ENCODE peak calls at places on chromosome 16, in five cellular contexts. J, W, D, M and X are unnamed samples.

GRCh38 chr16:2386990-2387389 is 42.3 kb upstream of the CCNF start:
- DNase-seq in M (no peak), W (no peak), D (no peak), J (no peak), X (peak)

GRCh38 chr16:49452108-49452507 is 78.5 kb downstream of the C16orf78 start:
- DNase-seq in M (no peak), W (no peak), J (no peak), D (no peak), X (no peak)

GRCh38 chr16:68298907-68299515 is 11.7 kb downstream of the SLC7A6OS start:
- DNase-seq in W (peak), M (peak), D (no peak), J (no peak), X (peak)

GRCh38 chr16:71311553-71312158 is 22.5 kb upstream of the CMTR2 start:
- DNase-seq in W (no peak), D (peak), J (peak), M (peak), X (no peak)

GRCh38 chr16:87216148-87216823 is 100.9 kb downstream of the C16orf95 start:
- DNase-seq in J (no peak), W (no peak), D (no peak), M (no peak), X (no peak)

GRCh38 chr16:24062270-24062817 is 193.8 kb upstream of the CACNG3 start:
- DNase-seq in J (no peak), M (no peak), D (no peak), W (no peak), X (no peak)

GRCh38 chr16:75002474-75002873 is 3.6 kb downstream of the ZNRF1 start:
- DNase-seq in D (no peak), M (no peak), J (no peak), W (no peak), X (no peak)

GRCh38 chr16:46918400-46918799 is 34.2 kb downstream of the GPT2 start:
- DNase-seq in W (no peak), M (no peak), D (no peak), J (no peak), X (no peak)

GRCh38 chr16:1048442-1049112 is 24.0 kb upstream of the SSTR5 start:
- DNase-seq in M (peak), J (peak), W (no peak), D (no peak), X (no peak)

GRCh38 chr16:85550422-85551318 is 62.5 kb upstream of the GSE1 start:
- DNase-seq in D (no peak), W (no peak), J (no peak), M (no peak), X (no peak)

GRCh38 chr16:66486773-66487579 is 59.9 kb downstream of the BEAN1 start:
- DNase-seq in M (peak), D (peak), J (peak), W (peak), X (no peak)

GRCh38 chr16:3661311-3661710 is 6.8 kb downstream of the DNASE1 start:
- DNase-seq in M (no peak), W (no peak), D (no peak), J (no peak), X (no peak)

GRCh38 chr16:10876799-10877341 is at the start of gene CIITA:
- DNase-seq in M (peak), W (peak), J (peak), D (peak), X (peak)

GRCh38 chr16:85221810-85222150 is 109.5 kb upstream of the CIBAR2 start:
- DNase-seq in M (no peak), D (no peak), W (no peak), J (no peak), X (no peak)

GRCh38 chr16:89354325-89354724 is 136.0 kb downstream of the ANKRD11 start:
- DNase-seq in J (no peak), M (no peak), D (no peak), W (no peak), X (no peak)

GRCh38 chr16:6483634-6484033 is 849.0 kb upstream of the RBFOX1 start:
- DNase-seq in M (no peak), W (no peak), J (no peak), D (no peak), X (no peak)

GRCh38 chr16:14452066-14452465 is 178.0 kb downstream of the PARN start:
- DNase-seq in W (no peak), M (no peak), D (no peak), J (no peak), X (no peak)

GRCh38 chr16:27728691-27729090 is 178.7 kb downstream of the KATNIP start:
- DNase-seq in D (no peak), M (no peak), J (no peak), W (no peak), X (no peak)

GRCh38 chr16:17395849-17396480 is 74.8 kb downstream of the XYLT1 start:
- DNase-seq in J (no peak), W (no peak), M (no peak), D (no peak), X (no peak)

GRCh38 chr16:77834600-77834963 is 46.2 kb downstream of the VAT1L start:
- DNase-seq in W (peak), J (no peak), D (peak), M (peak), X (no peak)

GRCh38 chr16:50534091-50534490 is 14.1 kb upstream of the NKD1 start:
- DNase-seq in J (no peak), M (no peak), W (no peak), D (no peak), X (no peak)

GRCh38 chr16:90077757-90078593 is 844 bp upstream of the PRDM7 start:
- DNase-seq in D (peak), W (peak), J (peak), M (peak), X (peak)

GRCh38 chr16:8689686-8690085 is 15.3 kb downstream of the ABAT start:
- DNase-seq in J (no peak), W (no peak), M (no peak), D (no peak), X (no peak)

GRCh38 chr16:10902999-10903398 is 26.0 kb downstream of the CIITA start:
- DNase-seq in W (no peak), M (no peak), D (no peak), J (no peak), X (no peak)

GRCh38 chr16:85862476-85863383 is 36.2 kb upstream of the IRF8 start:
- DNase-seq in J (no peak), W (no peak), D (no peak), M (no peak), X (no peak)

GRCh38 chr16:4944333-4945281 is 7.7 kb upstream of the PPL start:
- DNase-seq in J (no peak), W (peak), M (peak), D (peak), X (peak)

GRCh38 chr16:28167221-28167620 is 44.5 kb downstream of the XPO6 start:
- DNase-seq in W (no peak), J (no peak), D (no peak), M (no peak), X (no peak)

GRCh38 chr16:68737730-68738590 is 868 bp downstream of the CDH1 start:
- DNase-seq in D (no peak), M (no peak), W (no peak), J (peak), X (no peak)

GRCh38 chr16:74726736-74727135 is 26.1 kb upstream of the MLKL start:
- DNase-seq in D (no peak), J (peak), W (no peak), M (no peak), X (no peak)

GRCh38 chr16:87586201-87586782 is 16.0 kb upstream of the JPH3 start:
- DNase-seq in W (no peak), D (no peak), J (no peak), M (peak), X (no peak)

GRCh38 chr16:50679266-50679665 is 1.8 kb downstream of the SNX20 start:
- DNase-seq in J (no peak), D (no peak), M (no peak), W (no peak), X (no peak)

GRCh38 chr16:80828495-80828894 is 24.1 kb upstream of the CDYL2 start:
- DNase-seq in J (no peak), W (no peak), M (no peak), D (no peak), X (no peak)

GRCh38 chr16:14249291-14250032 is 178.3 kb downstream of the MRTFB start:
- DNase-seq in M (peak), D (peak), J (peak), W (no peak), X (peak)

GRCh38 chr16:52535076-52535475 is 11.9 kb downstream of the TOX3 start:
- DNase-seq in M (no peak), D (no peak), J (no peak), W (no peak), X (no peak)

GRCh38 chr16:56898847-56899246 is 33.1 kb upstream of the HERPUD1 start:
- DNase-seq in M (no peak), W (no peak), D (no peak), J (peak), X (no peak)